ENCODE peak calls at places on chromosomes 11 and 22, in five cellular contexts. B is endothelial cell; X is NCI-H1417; A is pulmonary artery endothelial cell; J is stimulated activated CD4-positive, alpha-beta T cell treated with anti-CD3 and anti-CD28 coated beads, Interleukin-1b, Interleukin-23, amount 100 ng/mL, for 24 hours. G is an unnamed sample.
A peak's percentile ranks its signal among the peaks of the same experiment; 100 is the strongest.

GRCh38 chr22:26210390-26210789 is 41.1 kb downstream of the SEZ6L start:
- DNase-seq in B (no peak), A (no peak), J (no peak), X (peak; percentile 22), G (no peak)

GRCh38 chr22:20569059-20570058 is 61.9 kb downstream of the MED15 start:
- DNase-seq in J (peak; percentile 50), A (no peak), B (no peak), X (no peak), G (no peak)

GRCh38 chr11:1073261-1073724 is 1.4 kb upstream of the MUC2 start:
- DNase-seq in J (no peak), B (no peak), A (peak; percentile 27), X (no peak), G (no peak)

GRCh38 chr11:66317766-66318575 is 1.1 kb upstream of the CD248 start:
- DNase-seq in A (no peak), B (no peak), J (peak; percentile 13), X (no peak), G (peak; percentile 75)

GRCh38 chr11:67384851-67385366 is 6.9 kb upstream of the RAD9A start:
- DNase-seq in J (no peak), B (no peak), A (no peak), X (no peak), G (no peak)

GRCh38 chr11:33457948-33458347 is 200.8 kb downstream of the HIPK3 start:
- DNase-seq in A (no peak), X (no peak), B (no peak), J (no peak), G (no peak)

GRCh38 chr22:33274214-33274828 is 216.1 kb upstream of the SYN3 start:
- DNase-seq in X (no peak), A (no peak), J (peak; percentile 1), B (peak; percentile 67), G (peak; percentile 46)

GRCh38 chr11:78424334-78425270 is 7.0 kb upstream of the GAB2 start:
- DNase-seq in J (no peak), X (no peak), A (no peak), B (no peak), G (no peak)

GRCh38 chr11:112863304-112863703 is 97.9 kb upstream of the NCAM1 start:
- DNase-seq in B (no peak), J (no peak), X (no peak), A (no peak), G (no peak)

GRCh38 chr11:124900464-124900863 is 2.8 kb upstream of the ROBO4 start:
- DNase-seq in X (no peak), B (no peak), A (no peak), J (no peak), G (no peak)

GRCh38 chr11:107696140-107696539 is 15.7 kb downstream of the SLN start:
- DNase-seq in J (no peak), A (peak; percentile 85), B (no peak), X (no peak), G (no peak)

GRCh38 chr22:37175414-37176144 is 12.5 kb downstream of the C1QTNF6 start:
- DNase-seq in J (no peak), X (no peak), B (no peak), A (no peak), G (no peak)

GRCh38 chr11:130408401-130408890 is 20.0 kb downstream of the ADAMTS8 start:
- DNase-seq in X (no peak), B (no peak), A (no peak), J (no peak), G (no peak)

GRCh38 chr11:47980093-47980906 is at the start of gene PTPRJ:
- DNase-seq in J (peak; percentile 49), A (no peak), B (peak; percentile 41), X (peak; percentile 78), G (peak; percentile 88)

GRCh38 chr11:66539526-66539925 is 6.3 kb downstream of the ZDHHC24 start:
- DNase-seq in B (no peak), A (no peak), J (no peak), X (no peak), G (no peak)

GRCh38 chr11:22130462-22131053 is 62.3 kb upstream of the ANO5 start:
- DNase-seq in X (peak; percentile 63), B (no peak), J (no peak), A (no peak), G (peak; percentile 46)

GRCh38 chr22:19066531-19067271 is 55.5 kb downstream of the DGCR2 start:
- DNase-seq in X (no peak), A (no peak), B (no peak), J (no peak), G (peak; percentile 21)

GRCh38 chr11:112503410-112503809 is 242.8 kb upstream of the PLET1 start:
- DNase-seq in J (no peak), X (no peak), B (no peak), A (no peak), G (no peak)

GRCh38 chr11:43585877-43586608 is 94.5 kb upstream of the HSD17B12 start:
- DNase-seq in A (no peak), J (no peak), X (no peak), B (no peak), G (no peak)

GRCh38 chr22:46734830-46735453 is 3.1 kb downstream of the CERK start:
- DNase-seq in B (no peak), X (peak; percentile 45), A (no peak), J (peak; percentile 26), G (peak; percentile 13)

GRCh38 chr11:27926469-27926868 is 181.5 kb downstream of the KIF18A start:
- DNase-seq in X (no peak), J (no peak), A (no peak), B (no peak), G (no peak)

GRCh38 chr22:17915188-17915587 is 109.2 kb downstream of the MICAL3 start:
- DNase-seq in A (no peak), B (no peak), X (no peak), J (no peak), G (no peak)

GRCh38 chr11:68325183-68325893 is 12.9 kb downstream of the LRP5 start:
- DNase-seq in A (no peak), X (no peak), B (no peak), J (no peak), G (no peak)

GRCh38 chr11:106697058-106697457 is 321.2 kb downstream of the GUCY1A2 start:
- DNase-seq in A (no peak), B (no peak), X (no peak), J (no peak), G (no peak)

GRCh38 chr11:106473089-106473722 is 395.7 kb downstream of the AASDHPPT start:
- DNase-seq in J (no peak), A (peak; percentile 20), B (no peak), X (no peak), G (peak; percentile 24)

GRCh38 chr11:20127671-20128527 is 32.4 kb downstream of the DBX1 start:
- DNase-seq in J (peak; percentile 57), A (peak; percentile 32), B (peak; percentile 91), X (peak; percentile 84), G (peak; percentile 85)

GRCh38 chr22:45450931-45451651 is 37.6 kb downstream of the RIBC2 start:
- DNase-seq in B (no peak), J (no peak), X (no peak), A (no peak), G (no peak)

GRCh38 chr22:39489094-39490068 is 12.7 kb upstream of the MIEF1 start:
- DNase-seq in B (no peak), A (no peak), X (no peak), J (no peak), G (no peak)

GRCh38 chr11:76215946-76216345 is 9.6 kb upstream of the WNT11 start:
- DNase-seq in B (no peak), A (no peak), J (no peak), X (peak; percentile 12), G (no peak)

GRCh38 chr11:122666743-122667142 is 11.2 kb downstream of the UBASH3B start:
- DNase-seq in B (no peak), A (no peak), X (no peak), J (no peak), G (no peak)

GRCh38 chr22:19289475-19290161 is 1.9 kb downstream of the CLTCL1 start:
- DNase-seq in J (no peak), X (no peak), B (no peak), A (no peak), G (no peak)

GRCh38 chr11:105033344-105033743 is 1.6 kb downstream of the CASP1 start:
- DNase-seq in J (no peak), B (no peak), X (no peak), A (no peak), G (no peak)

GRCh38 chr11:132874638-132875037 is 657.7 kb downstream of the OPCML start:
- DNase-seq in X (peak; percentile 27), B (no peak), J (no peak), A (no peak), G (no peak)

GRCh38 chr22:45491841-45492240 is 10.8 kb upstream of the FBLN1 start:
- DNase-seq in A (no peak), X (no peak), B (no peak), J (no peak), G (no peak)

GRCh38 chr22:17732251-17732854 is 41.9 kb downstream of the BID start:
- DNase-seq in J (no peak), X (no peak), A (no peak), B (no peak), G (no peak)

G was measured in D341Med.